ENCODE peak calls at places on chromosomes 6 and 20, in four cellular contexts. Y, X, T and A are unnamed samples.

GRCh38 chr6:31794866-31795615 is 511 bp downstream of the VARS1 start:
- DNase-seq in X (peak; percentile 57), T (no peak), Y (peak; percentile 80), A (no peak)

GRCh38 chr20:5668529-5668868 is 81.7 kb upstream of the SHLD1 start:
- DNase-seq in X (no peak), T (no peak), Y (no peak), A (no peak)

GRCh38 chr6:113731528-113731927 is 125.6 kb upstream of the MARCKS start:
- DNase-seq in X (no peak), T (no peak), Y (no peak), A (no peak)

GRCh38 chr20:61579908-61580307 is 327.8 kb downstream of the CDH4 start:
- DNase-seq in Y (no peak), X (no peak), T (peak; percentile 33), A (no peak)

GRCh38 chr20:37734228-37734980 is 40.6 kb downstream of the CTNNBL1 start:
- DNase-seq in X (no peak), T (no peak), Y (peak; percentile 53), A (no peak)

GRCh38 chr6:113636357-113636824 is 220.8 kb upstream of the MARCKS start:
- DNase-seq in X (no peak), Y (no peak), T (peak; percentile 26), A (no peak)

GRCh38 chr6:166905505-166906134 is 50.7 kb downstream of the RNASET2 start:
- DNase-seq in X (no peak), Y (no peak), T (no peak), A (no peak)

GRCh38 chr6:9140181-9140580 is 704.8 kb upstream of the SLC35B3 start:
- DNase-seq in X (no peak), Y (no peak), T (no peak), A (no peak)

GRCh38 chr6:38632490-38632889 is 7.2 kb downstream of the BTBD9 start:
- DNase-seq in Y (no peak), T (no peak), X (no peak), A (no peak)

GRCh38 chr6:127191716-127192115 is 73.2 kb downstream of the RSPO3 start:
- DNase-seq in Y (no peak), X (no peak), T (no peak), A (no peak)

GRCh38 chr6:65299236-65299635 is 407.8 kb downstream of the EYS start:
- DNase-seq in T (no peak), X (no peak), Y (no peak), A (no peak)

GRCh38 chr20:62656205-62656918 is 14.1 kb downstream of the SLCO4A1 start:
- DNase-seq in Y (no peak), T (no peak), X (no peak), A (no peak)

GRCh38 chr20:56487216-56487615 is 18.8 kb downstream of the RTF2 start:
- DNase-seq in T (no peak), Y (no peak), X (no peak), A (no peak)

GRCh38 chr6:36120979-36121706 is 9.2 kb upstream of the MAPK13 start:
- DNase-seq in Y (no peak), T (no peak), X (no peak), A (no peak)

GRCh38 chr6:1416191-1416764 is 26.9 kb downstream of the FOXF2 start:
- DNase-seq in X (no peak), Y (no peak), T (no peak), A (no peak)

GRCh38 chr6:88916615-88917198 is 46.7 kb downstream of the RNGTT start:
- DNase-seq in T (no peak), Y (no peak), X (no peak), A (no peak)

GRCh38 chr6:49384913-49385312 is 78.1 kb downstream of the MMUT start:
- DNase-seq in X (no peak), T (no peak), Y (no peak), A (no peak)

GRCh38 chr6:166202321-166202733 is 34.7 kb upstream of the TBXT start:
- DNase-seq in X (no peak), Y (no peak), T (no peak), A (no peak)

GRCh38 chr6:11810039-11810541 is 31.5 kb upstream of the ADTRP start:
- DNase-seq in T (no peak), Y (no peak), X (no peak), A (no peak)

GRCh38 chr6:16949696-16950095 is 152.2 kb upstream of the STMND1 start:
- DNase-seq in X (no peak), T (no peak), Y (no peak), A (no peak)

GRCh38 chr6:35264550-35265274 is 5.2 kb downstream of the ZNF76 start:
- DNase-seq in X (no peak), T (no peak), Y (no peak), A (no peak)

GRCh38 chr6:155327326-155328073 is 13.2 kb upstream of the TFB1M start:
- DNase-seq in Y (peak; percentile 35), X (no peak), T (peak; percentile 86), A (peak; percentile 63)

GRCh38 chr20:19701449-19701848 is 56.6 kb upstream of the RIN2 start:
- DNase-seq in X (no peak), T (no peak), Y (no peak), A (no peak)

GRCh38 chr6:111258615-111259088 is 171.3 kb downstream of the SLC16A10 start:
- DNase-seq in T (no peak), X (peak; percentile 11), Y (no peak), A (no peak)

GRCh38 chr6:100880149-100880900 is 804 bp downstream of the ASCC3 start:
- DNase-seq in X (no peak), T (peak; percentile 20), Y (peak; percentile 10), A (no peak)

GRCh38 chr6:116996842-116997241 is 119.8 kb downstream of the RFX6 start:
- DNase-seq in T (no peak), X (no peak), Y (no peak), A (no peak)

GRCh38 chr6:52752310-52752709 is 11.0 kb downstream of the GSTA2 start:
- DNase-seq in T (peak; percentile 26), X (no peak), Y (no peak), A (no peak)

GRCh38 chr6:110689275-110689935 is 125.9 kb downstream of the CDK19 start:
- DNase-seq in X (no peak), Y (no peak), T (no peak), A (no peak)

GRCh38 chr6:129252377-129253071 is 369.6 kb downstream of the LAMA2 start:
- DNase-seq in X (no peak), T (no peak), Y (no peak), A (no peak)

GRCh38 chr6:139240161-139241010 is 51.4 kb downstream of the TXLNB start:
- DNase-seq in T (no peak), Y (no peak), X (no peak), A (no peak)

GRCh38 chr20:32968833-32969241 is 35.4 kb downstream of the SUN5 start:
- DNase-seq in X (no peak), T (no peak), Y (no peak), A (no peak)

GRCh38 chr6:3261518-3261820 is 2.7 kb downstream of the PSMG4 start:
- DNase-seq in Y (no peak), X (no peak), T (no peak), A (no peak)

GRCh38 chr20:50520222-50520877 is 10.2 kb downstream of the PTPN1 start:
- DNase-seq in X (no peak), Y (no peak), T (no peak), A (no peak)
- TF ChIP-seq TAF1 in X (no peak), Y (no peak), T (no peak), A (no peak)

GRCh38 chr20:24379116-24379927 is 90.1 kb upstream of the SYNDIG1 start:
- DNase-seq in Y (no peak), X (no peak), T (no peak), A (no peak)
- TF ChIP-seq TAF1 in Y (no peak), X (no peak), T (no peak), A (no peak)

GRCh38 chr6:75693534-75693933 is 55.5 kb upstream of the MYO6 start:
- DNase-seq in T (peak; percentile 2), X (no peak), Y (no peak), A (no peak)
- TF ChIP-seq TAF1 in T (no peak), X (no peak), Y (no peak), A (no peak)

GRCh38 chr6:42551202-42551601 is 12.6 kb upstream of the UBR2 start:
- DNase-seq in T (no peak), X (no peak), Y (no peak), A (no peak)

GRCh38 chr6:42550277-42550676 is 13.6 kb upstream of the UBR2 start:
- DNase-seq in X (no peak), Y (no peak), T (no peak), A (no peak)

GRCh38 chr6:42552380-42552779 is 11.4 kb upstream of the UBR2 start:
- DNase-seq in X (no peak), Y (no peak), T (no peak), A (no peak)

GRCh38 chr6:42556462-42556861 is 7.4 kb upstream of the UBR2 start:
- DNase-seq in T (no peak), Y (no peak), X (no peak), A (no peak)

GRCh38 chr6:42555477-42556457 is 8.1 kb upstream of the UBR2 start:
- DNase-seq in X (no peak), Y (no peak), T (peak; percentile 39), A (no peak)
- TF ChIP-seq TAF1 in X (no peak), Y (no peak), T (no peak), A (no peak)